ENCODE peak calls at places on chromosomes 4 and X, in seven cellular contexts. S is IMR-90, G is DND-41, W is lung, L is heart right ventricle, E is psoas muscle, T is upper lobe of right lung. O is an unnamed sample. For H3K9me3, the result is how much of the 10 kb centered on the place peaks cover.

GRCh38 chr4:129747756-129748155 is 651.8 kb downstream of the C4orf33 start:
- DNase-seq in S (no peak), G (no peak), W (no peak), L (no peak), E (no peak), T (no peak), O (no peak)

GRCh38 chrX:15384304-15384703 is at the start of gene VEGFD:
- DNase-seq in S (peak), G (no peak), W (no peak), L (no peak), E (no peak), T (no peak), O (no peak)

GRCh38 chrX:151806967-151807540 is 72.5 kb downstream of the CNGA2 start:
- DNase-seq in S (no peak), G (no peak), W (no peak), L (no peak), E (no peak), T (no peak), O (no peak)

GRCh38 chr4:6727943-6728250 is 11.9 kb downstream of the BLOC1S4 start:
- DNase-seq in S (no peak), G (no peak), W (no peak), L (no peak), E (no peak), T (no peak), O (no peak)

GRCh38 chr4:82613111-82613510 is 51.3 kb upstream of the TMEM150C start:
- DNase-seq in S (no peak), G (no peak), W (no peak), L (no peak), E (no peak), T (no peak), O (no peak)

GRCh38 chrX:130105226-130105625 is 5.1 kb downstream of the ELF4 start:
- DNase-seq in S (no peak), G (no peak), W (no peak), L (no peak), E (no peak), T (no peak), O (no peak)

GRCh38 chr4:148454835-148455234 is 12.6 kb upstream of the NR3C2 start:
- DNase-seq in S (peak), G (no peak), W (no peak), L (no peak), E (no peak), T (no peak), O (no peak)

GRCh38 chr4:140252144-140252741 is 98.3 kb upstream of the MAML3 start:
- DNase-seq in S (no peak), G (peak), W (no peak), L (peak), E (no peak), T (peak), O (no peak)

GRCh38 chrX:83984961-83985360 is 124.0 kb downstream of the CYLC1 start:
- DNase-seq in S (no peak), G (no peak), W (no peak), L (no peak), E (no peak), T (no peak), O (no peak)

GRCh38 chrX:150364347-150365050 is 1.4 kb downstream of the MAMLD1 start:
- DNase-seq in S (peak), G (peak), W (peak), L (peak), E (peak), T (peak), O (no peak)

GRCh38 chrX:150365051-150365952 is 2.2 kb downstream of the MAMLD1 start:
- DNase-seq in S (peak), G (peak), W (peak), L (peak), E (peak), T (peak), O (no peak)

GRCh38 chr4:118839221-118839927 is 3.4 kb upstream of the SEC24D start:
- DNase-seq in S (no peak), G (no peak), W (no peak), L (no peak), E (no peak), T (no peak), O (no peak)

GRCh38 chrX:22686138-22686541 is 313.6 kb upstream of the DDX53 start:
- DNase-seq in S (peak), G (no peak), W (no peak), L (peak), E (peak), T (no peak), O (peak)

GRCh38 chr4:17884063-17884462 is 73.3 kb downstream of the NCAPG start:
- DNase-seq in S (peak), G (no peak), W (no peak), L (no peak), E (no peak), T (no peak), O (no peak)

GRCh38 chr4:103786014-103786413 is 66.2 kb upstream of the TACR3 start:
- DNase-seq in S (no peak), G (no peak), W (no peak), L (no peak), E (no peak), T (no peak), O (no peak)

GRCh38 chr4:177442623-177443155 is 452 bp upstream of the AGA start:
- DNase-seq in S (no peak), G (peak), W (no peak), L (no peak), E (no peak), T (no peak), O (no peak)

GRCh38 chr4:19402666-19403065 is 849.0 kb upstream of the SLIT2 start:
- DNase-seq in S (peak), G (no peak), W (no peak), L (no peak), E (no peak), T (no peak), O (no peak)

GRCh38 chr4:76809594-76810305 is 88.2 kb downstream of the SOWAHB start:
- DNase-seq in S (peak), G (no peak), W (no peak), L (no peak), E (no peak), T (no peak), O (no peak)

GRCh38 chr4:143482753-143483362 is 30.6 kb upstream of the SMARCA5 start:
- DNase-seq in S (peak), G (peak), W (no peak), L (no peak), E (no peak), T (no peak), O (no peak)

GRCh38 chrX:107076158-107076557 is 42.5 kb downstream of the RBM41 start:
- DNase-seq in S (no peak), G (no peak), W (no peak), L (no peak), E (no peak), T (no peak), O (no peak)

GRCh38 chr4:56048621-56049427 is 100.1 kb downstream of the CEP135 start:
- DNase-seq in S (peak), G (no peak), W (no peak), L (peak), E (peak), T (peak), O (no peak)

GRCh38 chr4:152936446-152937279 is 540 bp downstream of the FHDC1 start:
- DNase-seq in S (peak), G (peak), W (no peak), L (peak), E (peak), T (peak), O (no peak)

GRCh38 chr4:156929706-156930105 is 41.9 kb downstream of the PDGFC start:
- DNase-seq in S (no peak), G (no peak), W (no peak), L (no peak), E (no peak), T (no peak), O (no peak)

GRCh38 chr4:176569301-176569700 is 223.4 kb downstream of the VEGFC start:
- DNase-seq in S (no peak), G (no peak), W (no peak), L (no peak), E (no peak), T (no peak), O (no peak)

GRCh38 chrX:150229481-150229880 is 133.6 kb upstream of the MAMLD1 start:
- DNase-seq in S (no peak), G (no peak), W (peak), L (no peak), E (no peak), T (no peak), O (no peak)

GRCh38 chrX:155774387-155774786 is 106.8 kb upstream of the VAMP7 start:
- DNase-seq in S (no peak), G (no peak), W (no peak), L (no peak), E (no peak), T (no peak), O (no peak)

DNA sequence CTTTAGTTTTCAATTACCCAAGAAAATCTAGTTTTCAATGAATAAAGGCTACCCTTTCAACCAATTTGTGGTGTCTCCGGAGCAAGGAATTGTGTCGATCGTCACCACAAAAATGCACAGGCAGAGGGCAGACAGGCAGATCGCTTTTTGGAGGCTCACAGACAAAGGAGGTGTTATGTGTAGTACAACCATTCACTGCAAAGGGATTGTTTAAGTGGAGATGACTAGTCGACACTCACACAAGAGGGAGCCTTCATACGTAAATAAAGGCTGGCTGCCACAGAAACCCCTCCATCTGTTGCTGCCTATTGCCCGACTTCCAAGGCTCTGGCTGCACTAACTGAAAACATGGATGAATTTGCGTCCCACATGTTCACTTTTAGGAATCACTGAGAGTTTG is 281.1 kb downstream of the NKX6-1 start:
- DNase-seq in S (no peak), G (no peak), W (no peak), L (no peak), E (no peak), T (no peak), O (no peak)
- TF ChIP-seq CTCF in S (no peak), G (no peak), W (no peak), L (no peak), E (no peak), T (no peak), O (no peak)

GRCh38 chrX:40844476-40844875 is 109.1 kb upstream of the MED14 start:
- DNase-seq in S (peak), G (no peak), W (no peak), L (no peak), E (no peak), T (no peak), O (no peak)
- H3K9me3 ChIP-seq in S (under half), G (under half), W (under half), L (under half), E (under half), T (under half), O (under half)

GRCh38 chr4:146243141-146243882 is 29.0 kb downstream of the REELD1 start:
- DNase-seq in S (peak), G (peak), W (no peak), L (peak), E (no peak), T (peak), O (no peak)
- TF ChIP-seq CTCF in S (peak), G (peak), W (no peak), L (peak), E (peak), T (peak), O (peak)

GRCh38 chr4:30416547-30416946 is 303.6 kb upstream of the PCDH7 start:
- DNase-seq in S (no peak), G (no peak), W (no peak), L (no peak), E (no peak), T (no peak), O (no peak)
- H3K9me3 ChIP-seq in S (under half), G (under half), W (under half), L (half or more), E (under half), T (under half), O (under half)

DNA sequence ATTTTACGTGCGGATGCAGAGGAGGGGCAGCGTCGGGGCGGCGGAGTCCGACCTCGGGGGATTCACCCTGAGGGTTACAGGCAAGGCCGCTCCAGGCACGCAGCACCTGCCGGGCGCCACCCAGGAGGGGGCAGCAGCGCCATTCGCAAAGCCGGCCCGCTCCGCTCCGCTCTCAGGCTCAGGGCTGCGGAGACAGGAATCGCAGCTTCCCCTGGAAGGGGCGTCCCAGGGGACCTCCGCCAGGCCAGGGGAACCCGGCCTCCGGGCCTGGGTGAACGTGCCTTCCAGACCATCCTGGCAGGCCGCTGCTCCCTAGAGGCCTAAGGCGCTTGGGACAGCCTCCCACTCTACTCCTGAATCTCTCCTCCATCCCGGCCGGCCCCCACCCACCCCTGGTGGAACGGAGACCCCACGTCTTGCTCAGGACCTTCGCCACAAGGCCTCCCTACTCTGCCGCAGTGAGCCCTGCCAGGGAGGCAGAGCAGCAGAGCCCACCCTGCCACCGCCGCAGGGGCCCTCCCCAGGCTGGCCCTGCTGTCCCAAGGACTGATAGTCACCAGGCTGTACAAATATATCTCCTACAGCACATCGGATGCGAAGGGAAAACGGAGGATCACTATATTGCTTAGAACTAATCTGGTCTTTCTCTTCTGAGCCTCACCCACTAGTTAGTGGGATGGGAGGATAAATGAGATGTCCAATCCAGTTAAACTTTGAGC is 114.9 kb downstream of the SMIM20 start:
- DNase-seq in S (peak), G (no peak), W (peak), L (peak), E (peak), T (peak), O (no peak)
- TF ChIP-seq CTCF in S (peak), G (peak), W (peak), L (peak), E (peak), T (peak), O (peak)

DNA sequence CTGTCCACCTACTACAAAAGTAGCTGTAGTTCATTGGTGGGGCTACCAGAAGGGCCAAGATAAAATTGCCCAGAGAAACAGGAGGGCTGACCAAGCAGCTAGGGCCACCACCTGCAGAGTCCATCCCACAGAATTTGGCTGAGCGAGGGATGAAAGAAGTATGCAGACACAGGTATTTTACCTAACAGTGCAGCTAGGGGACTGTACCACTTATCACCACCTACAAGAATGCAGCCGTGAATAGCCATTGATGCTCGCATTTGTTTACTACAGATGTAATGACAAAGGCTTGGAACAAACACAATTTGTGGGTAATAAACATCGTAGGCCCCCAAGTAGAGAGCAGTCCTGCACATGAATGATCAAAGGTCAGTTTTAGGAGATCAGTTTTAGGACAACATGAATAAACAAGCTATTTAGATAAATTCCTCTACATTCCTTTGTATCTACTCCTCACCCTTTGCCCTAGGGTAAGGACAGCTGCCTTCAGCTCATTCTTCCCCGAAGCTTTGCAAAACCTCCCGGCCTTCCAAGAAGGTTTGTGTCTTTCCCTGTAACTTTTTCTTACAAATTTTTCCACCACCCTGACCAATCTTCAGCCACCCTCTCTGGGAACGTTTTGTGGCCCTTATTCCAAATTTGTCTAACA is 49.5 kb downstream of the ZNF718 start:
- DNase-seq in S (no peak), G (no peak), W (no peak), L (no peak), E (no peak), T (no peak), O (no peak)
- H3K9me3 ChIP-seq in S (under half), G (half or more), W (under half), L (half or more), E (half or more), T (half or more), O (half or more)

GRCh38 chr4:108683479-108683878 is 33.1 kb downstream of the OSTC start:
- DNase-seq in S (peak), G (no peak), W (no peak), L (no peak), E (no peak), T (no peak), O (no peak)
- TF ChIP-seq CTCF in S (peak), G (peak), W (no peak), L (no peak), E (peak), T (peak), O (peak)

GRCh38 chr4:242121-242848 is 63.0 kb downstream of the ZNF732 start:
- DNase-seq in S (peak), G (peak), W (peak), L (peak), E (peak), T (peak), O (no peak)

GRCh38 chr4:244471-244870 is 60.8 kb downstream of the ZNF732 start:
- DNase-seq in S (no peak), G (peak), W (peak), L (no peak), E (no peak), T (no peak), O (no peak)

DNA sequence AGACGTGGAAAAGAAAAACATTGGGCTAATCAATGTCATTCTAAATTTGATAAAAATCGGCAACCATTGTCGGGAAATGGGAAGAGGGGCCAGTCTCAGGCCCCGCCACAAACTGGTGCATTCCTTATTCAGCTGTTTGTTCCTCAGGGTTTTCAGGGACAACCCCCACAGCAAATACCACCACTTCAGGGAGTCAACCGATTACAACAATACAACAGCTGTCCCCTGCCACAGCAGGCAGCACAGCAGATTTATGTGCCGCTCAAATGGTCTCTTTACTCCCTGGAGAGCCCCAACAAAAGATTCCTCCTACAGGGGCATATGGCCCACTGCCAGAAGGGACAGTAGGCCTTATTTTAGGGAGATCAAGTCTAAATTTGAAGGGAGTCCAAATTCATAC is 61.9 kb downstream of the ZNF732 start:
- DNase-seq in S (no peak), G (no peak), W (no peak), L (no peak), E (no peak), T (no peak), O (no peak)
- H3K9me3 ChIP-seq in S (under half), G (under half), W (under half), L (under half), E (under half), T (under half), O (under half)

GRCh38 chr4:5237086-5237485 is 185.8 kb downstream of the STK32B start:
- DNase-seq in S (no peak), G (no peak), W (no peak), L (no peak), E (no peak), T (no peak), O (no peak)
- TF ChIP-seq CTCF in S (no peak), G (no peak), W (no peak), L (no peak), E (no peak), T (no peak), O (no peak)

DNA sequence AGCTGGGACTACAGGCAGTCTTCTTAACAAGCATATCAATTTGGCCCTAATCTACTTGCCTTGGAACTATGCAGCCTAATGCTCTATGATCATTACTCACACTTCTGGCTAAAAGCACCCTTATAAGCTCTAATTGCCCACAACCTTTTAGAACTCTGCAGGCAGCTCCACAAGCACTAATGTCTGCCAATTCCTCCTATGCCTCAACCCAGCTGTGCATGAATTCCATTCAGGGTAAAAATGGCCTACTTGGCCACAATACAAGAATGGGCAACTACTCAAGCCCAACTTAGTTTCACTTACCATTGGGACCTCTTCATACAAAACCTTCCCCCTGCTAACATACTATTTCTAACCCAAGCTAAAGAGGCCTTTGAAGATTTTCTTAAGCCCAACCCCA is 51.7 kb downstream of the ZNF718 start:
- DNase-seq in S (no peak), G (no peak), W (no peak), L (no peak), E (no peak), T (no peak), O (no peak)
- H3K9me3 ChIP-seq in S (under half), G (half or more), W (half or more), L (half or more), E (half or more), T (half or more), O (half or more)